ENCODE peak calls at places on chromosomes 2 and 18, in five cellular contexts. One of them, this sample, is unnamed.

GRCh38 chr2:423479-423878 is 135.6 kb upstream of the ALKAL2 start:
- DNase-seq in adrenal gland: no peak
- DNase-seq in CD8-positive, alpha-beta T cell: no peak
- DNase-seq in IMR-90: no peak
- DNase-seq in pancreas: no peak
- DNase-seq in this sample: no peak

GRCh38 chr2:201204655-201205515 is 21.9 kb downstream of the CASP10 start:
- DNase-seq in CD8-positive, alpha-beta T cell: no peak
- DNase-seq in adrenal gland: no peak
- DNase-seq in pancreas: no peak
- DNase-seq in IMR-90: no peak
- DNase-seq in this sample: no peak

GRCh38 chr2:40169430-40169829 is 282.5 kb downstream of the SLC8A1 start:
- DNase-seq in IMR-90: peak
- DNase-seq in adrenal gland: no peak
- DNase-seq in pancreas: no peak
- DNase-seq in CD8-positive, alpha-beta T cell: no peak
- DNase-seq in this sample: peak

GRCh38 chr2:99880148-99880983 is 262.0 kb downstream of the AFF3 start:
- DNase-seq in pancreas: no peak
- DNase-seq in adrenal gland: peak
- DNase-seq in CD8-positive, alpha-beta T cell: no peak
- DNase-seq in IMR-90: peak
- DNase-seq in this sample: no peak

GRCh38 chr2:7083580-7084509 is 166.6 kb downstream of the RNF144A start:
- DNase-seq in IMR-90: peak
- DNase-seq in adrenal gland: no peak
- DNase-seq in CD8-positive, alpha-beta T cell: no peak
- DNase-seq in pancreas: no peak
- DNase-seq in this sample: no peak

GRCh38 chr2:54724560-54725342 is 1.3 kb downstream of the EML6 start:
- DNase-seq in CD8-positive, alpha-beta T cell: peak
- DNase-seq in IMR-90: no peak
- DNase-seq in pancreas: peak
- DNase-seq in adrenal gland: peak
- DNase-seq in this sample: peak

GRCh38 chr2:161988589-161988988 is 85.4 kb downstream of the DPP4 start:
- DNase-seq in pancreas: no peak
- DNase-seq in CD8-positive, alpha-beta T cell: no peak
- DNase-seq in IMR-90: no peak
- DNase-seq in adrenal gland: no peak
- DNase-seq in this sample: no peak

GRCh38 chr2:203427061-203427460 is 98.9 kb downstream of the ABI2 start:
- DNase-seq in pancreas: no peak
- DNase-seq in CD8-positive, alpha-beta T cell: no peak
- DNase-seq in adrenal gland: no peak
- DNase-seq in IMR-90: peak
- DNase-seq in this sample: no peak

GRCh38 chr2:217108086-217108485 is 248.2 kb upstream of the TNP1 start:
- DNase-seq in CD8-positive, alpha-beta T cell: no peak
- DNase-seq in pancreas: no peak
- DNase-seq in IMR-90: no peak
- DNase-seq in adrenal gland: no peak
- DNase-seq in this sample: no peak

DNA sequence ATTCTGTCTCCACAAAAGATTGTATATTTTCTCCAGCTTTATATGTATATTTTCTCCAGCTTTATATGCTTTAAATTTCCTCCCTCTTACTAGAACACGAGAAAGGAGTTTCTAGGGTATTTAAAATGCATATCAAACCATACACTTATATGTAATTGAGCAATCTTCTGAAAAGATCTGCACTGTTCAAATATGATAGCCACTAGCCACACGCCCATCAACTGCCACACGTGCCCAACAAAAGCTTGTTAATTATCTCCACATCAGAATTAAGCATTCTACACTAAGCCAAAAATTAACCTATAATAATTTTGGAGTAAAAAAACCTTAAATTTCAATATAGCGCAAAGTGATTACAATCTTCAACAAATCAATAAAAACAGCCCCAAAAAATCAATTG is 37.9 kb downstream of the MBOAT2 start:
- DNase-seq in CD8-positive, alpha-beta T cell: no peak
- DNase-seq in pancreas: no peak
- DNase-seq in IMR-90: no peak
- DNase-seq in adrenal gland: no peak
- DNase-seq in this sample: no peak
- H3K27ac ChIP-seq in CD8-positive, alpha-beta T cell: no peak
- H3K27ac ChIP-seq in pancreas: no peak
- H3K27ac ChIP-seq in IMR-90: no peak
- H3K27ac ChIP-seq in adrenal gland: no peak
- H3K27ac ChIP-seq in this sample: no peak

GRCh38 chr18:12990977-12991838 is at the start of gene CEP192:
- DNase-seq in adrenal gland: peak
- DNase-seq in pancreas: peak
- DNase-seq in IMR-90: peak
- DNase-seq in CD8-positive, alpha-beta T cell: peak
- DNase-seq in this sample: peak
- TF ChIP-seq CTCF in adrenal gland: no peak
- TF ChIP-seq CTCF in pancreas: no peak
- TF ChIP-seq CTCF in IMR-90: no peak
- TF ChIP-seq CTCF in CD8-positive, alpha-beta T cell: no peak
- TF ChIP-seq CTCF in this sample: no peak

GRCh38 chr2:17799301-17800126 is 16.7 kb upstream of the MSGN1 start:
- DNase-seq in CD8-positive, alpha-beta T cell: no peak
- DNase-seq in adrenal gland: no peak
- DNase-seq in IMR-90: no peak
- DNase-seq in pancreas: no peak
- DNase-seq in this sample: no peak
- H3K4me3 ChIP-seq in CD8-positive, alpha-beta T cell: no peak
- H3K4me3 ChIP-seq in adrenal gland: no peak
- H3K4me3 ChIP-seq in IMR-90: no peak
- H3K4me3 ChIP-seq in pancreas: no peak
- H3K4me3 ChIP-seq in this sample: no peak

DNA sequence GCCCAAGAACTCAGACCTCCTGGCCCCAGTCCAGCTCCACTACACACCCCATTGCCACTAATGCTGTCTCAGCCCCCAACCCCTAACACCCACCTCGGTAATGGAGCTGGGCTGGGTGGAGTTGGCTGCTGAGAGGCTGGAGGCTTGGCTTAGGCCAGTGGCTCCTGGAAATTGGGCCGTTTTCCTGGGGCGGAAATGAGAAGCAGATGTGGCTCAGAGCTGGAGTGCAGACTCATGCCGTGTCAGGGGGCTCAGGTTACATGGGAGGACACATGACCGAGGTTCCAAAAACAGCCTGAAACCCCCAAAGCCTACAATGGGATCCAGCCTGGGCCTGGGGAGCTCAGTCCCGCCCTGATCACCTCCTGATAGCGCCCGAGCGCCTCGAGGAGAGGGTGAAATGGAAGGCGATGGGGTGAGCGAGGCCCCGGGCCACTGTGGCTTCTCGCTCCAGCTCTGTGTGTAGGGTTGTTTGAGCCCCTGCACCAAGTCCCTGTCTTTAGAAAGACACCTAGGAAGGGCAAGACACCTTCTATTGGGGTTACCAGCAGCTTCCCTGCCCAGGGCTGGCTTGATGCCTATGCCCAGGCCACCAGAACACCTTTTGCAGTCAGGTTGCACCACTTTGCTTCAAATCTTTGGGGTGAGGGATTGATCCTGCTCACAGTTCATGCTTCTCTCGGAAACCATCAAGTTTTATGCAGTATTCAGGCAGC is 175.7 kb upstream of the HAAO start:
- DNase-seq in CD8-positive, alpha-beta T cell: no peak
- DNase-seq in IMR-90: peak
- DNase-seq in pancreas: no peak
- DNase-seq in adrenal gland: no peak
- DNase-seq in this sample: no peak
- H3K27ac ChIP-seq in CD8-positive, alpha-beta T cell: no peak
- H3K27ac ChIP-seq in IMR-90: peak
- H3K27ac ChIP-seq in pancreas: no peak
- H3K27ac ChIP-seq in adrenal gland: no peak
- H3K27ac ChIP-seq in this sample: no peak

This sample was measured in PC-9.